ENCODE peak calls at places on chromosomes 12 and 14, in five cellular contexts. F is MCF 10A, V is DMS53, W is A549, C is CD14-positive monocyte. G is an unnamed sample.

GRCh38 chr14:30681752-30682355 is 59.7 kb downstream of the SCFD1 start:
- DNase-seq in V (peak), C (no peak), W (peak), F (peak), G (no peak)

GRCh38 chr14:25607095-25607657 is 557.2 kb upstream of the STXBP6 start:
- DNase-seq in C (no peak), F (no peak), W (no peak), V (peak), G (no peak)

GRCh38 chr12:19088576-19088975 is 41.0 kb upstream of the PLEKHA5 start:
- DNase-seq in W (no peak), F (no peak), V (no peak), C (no peak), G (no peak)

GRCh38 chr12:81209001-81209400 is 131.1 kb downstream of the ACSS3 start:
- DNase-seq in W (no peak), C (no peak), V (peak), F (no peak), G (no peak)

GRCh38 chr12:66149702-66150398 is 19.3 kb upstream of the LLPH start:
- DNase-seq in W (no peak), V (peak), F (no peak), C (peak), G (no peak)

GRCh38 chr12:6336859-6337744 is 4.8 kb downstream of the TNFRSF1A start:
- DNase-seq in W (no peak), F (peak), C (no peak), V (peak), G (no peak)

GRCh38 chr14:64504897-64505771 is 564 bp downstream of the ZBTB1 start:
- DNase-seq in C (peak), V (peak), W (peak), F (peak), G (peak)

GRCh38 chr12:24561882-24562760 is 386.8 kb downstream of the BCAT1 start:
- DNase-seq in C (no peak), W (peak), F (peak), V (peak), G (no peak)

GRCh38 chr14:52365071-52365470 is 51.0 kb downstream of the PTGER2 start:
- DNase-seq in W (no peak), V (no peak), F (no peak), C (no peak), G (no peak)

GRCh38 chr14:80390911-80391310 is 179.6 kb upstream of the DIO2 start:
- DNase-seq in W (peak), V (peak), C (no peak), F (peak), G (no peak)

GRCh38 chr14:100849432-100849831 is 23.5 kb downstream of the MEG3 start:
- DNase-seq in F (peak), V (no peak), W (no peak), C (no peak), G (no peak)

GRCh38 chr12:66688836-66689439 is 10.1 kb upstream of the GRIP1 start:
- DNase-seq in V (peak), F (peak), C (no peak), W (peak), G (peak)

GRCh38 chr12:10641735-10642500 is 28.5 kb upstream of the MAGOHB start:
- DNase-seq in V (no peak), C (no peak), F (peak), W (no peak), G (no peak)

GRCh38 chr12:58104443-58104842 is 163.1 kb downstream of the ATP23 start:
- DNase-seq in C (no peak), V (no peak), F (no peak), W (no peak), G (no peak)

GRCh38 chr12:65962921-65963883 is 138.9 kb downstream of the HMGA2 start:
- DNase-seq in W (peak), V (peak), C (peak), F (no peak), G (peak)

GRCh38 chr14:51095854-51096823 is 1.2 kb upstream of the TRIM9 start:
- DNase-seq in F (peak), C (no peak), V (peak), W (peak), G (no peak)

GRCh38 chr14:50910495-50911420 is 33.5 kb downstream of the PYGL start:
- DNase-seq in F (no peak), C (no peak), W (no peak), V (no peak), G (no peak)

GRCh38 chr12:11650697-11651281 is 1.3 kb downstream of the ETV6 start:
- DNase-seq in V (peak), W (no peak), F (peak), C (no peak), G (peak)

GRCh38 chr12:58176296-58176869 is 235.0 kb downstream of the ATP23 start:
- DNase-seq in V (peak), W (peak), F (peak), C (no peak), G (peak)

GRCh38 chr12:47242426-47242825 is 162.7 kb upstream of the AMIGO2 start:
- DNase-seq in F (no peak), W (no peak), V (no peak), C (no peak), G (no peak)

GRCh38 chr12:12072064-12072760 is 1.5 kb downstream of the BCL2L14 start:
- DNase-seq in W (no peak), V (peak), C (no peak), F (no peak), G (no peak)

GRCh38 chr12:77299910-77300772 is 234.8 kb upstream of the E2F7 start:
- DNase-seq in F (peak), V (peak), W (peak), C (no peak), G (peak)

GRCh38 chr14:101789222-101789621 is 27.7 kb downstream of the PPP2R5C start:
- DNase-seq in C (no peak), W (no peak), F (no peak), V (no peak), G (no peak)

GRCh38 chr14:68459480-68460136 is 333.3 kb downstream of the ZFP36L1 start:
- DNase-seq in C (no peak), F (no peak), V (peak), W (no peak), G (no peak)

GRCh38 chr12:52044284-52044983 is 6.8 kb upstream of the NR4A1 start:
- DNase-seq in C (no peak), F (no peak), W (no peak), V (no peak), G (no peak)

GRCh38 chr12:117685115-117685926 is 283.5 kb downstream of the KSR2 start:
- DNase-seq in W (peak), F (peak), C (no peak), V (peak), G (no peak)

GRCh38 chr12:89880695-89881350 is 172.2 kb upstream of the ATP2B1 start:
- DNase-seq in W (no peak), V (no peak), F (no peak), C (peak), G (no peak)

GRCh38 chr12:56836800-56837663 is 73.9 kb downstream of the HSD17B6 start:
- DNase-seq in C (peak), W (peak), F (peak), V (peak), G (no peak)

GRCh38 chr12:27284751-27285150 is 40.7 kb downstream of the STK38L start:
- DNase-seq in V (peak), C (no peak), W (peak), F (peak), G (no peak)

GRCh38 chr12:116590561-116590960 is 31.4 kb downstream of the MAP1LC3B2 start:
- DNase-seq in W (peak), C (no peak), V (peak), F (peak), G (peak)

GRCh38 chr12:124863409-124864325 is at the start of gene SCARB1:
- DNase-seq in C (peak), V (peak), F (peak), W (peak), G (peak)

GRCh38 chr14:90871605-90872233 is 55.5 kb upstream of the TTC7B start:
- DNase-seq in V (peak), C (no peak), F (peak), W (peak), G (no peak)

G was measured in NCI-H460.